ENCODE peak calls at places on chromosome 7, in four cellular contexts. T is A549, F is GM12878, Q is HepG2. Z is an unnamed sample.

GRCh38 chr7:118080947-118081346 is 103.0 kb upstream of the LSM8 start:
- DNase-seq in F (peak), T (peak), Q (no peak), Z (no peak)

GRCh38 chr7:133295484-133295883 is 42.6 kb downstream of the EXOC4 start:
- DNase-seq in T (no peak), Q (no peak), F (no peak), Z (no peak)

GRCh38 chr7:95472521-95473160 is 13.1 kb upstream of the ASB4 start:
- DNase-seq in Q (no peak), F (no peak), T (no peak), Z (no peak)

GRCh38 chr7:121369462-121369861 is 26.6 kb downstream of the FAM3C start:
- DNase-seq in F (peak), T (peak), Q (peak), Z (no peak)

GRCh38 chr7:122902751-122903495 is 16.7 kb upstream of the CADPS2 start:
- DNase-seq in Q (peak), T (peak), F (no peak), Z (peak)

GRCh38 chr7:106417273-106417902 is 132.6 kb upstream of the NAMPT start:
- DNase-seq in T (peak), F (no peak), Q (no peak), Z (no peak)

GRCh38 chr7:53326634-53327033 is 291.2 kb downstream of the POM121L12 start:
- DNase-seq in F (no peak), T (no peak), Q (no peak), Z (no peak)

GRCh38 chr7:12458520-12459131 is 55.0 kb upstream of the VWDE start:
- DNase-seq in Q (peak), F (no peak), T (peak), Z (peak)

GRCh38 chr7:4556868-4557620 is 125.1 kb upstream of the FOXK1 start:
- DNase-seq in F (no peak), T (no peak), Q (no peak), Z (no peak)

GRCh38 chr7:105673367-105674188 is 92.3 kb upstream of the EFCAB10 start:
- DNase-seq in Q (no peak), T (no peak), F (no peak), Z (no peak)

GRCh38 chr7:25002826-25003225 is 22.8 kb upstream of the OSBPL3 start:
- DNase-seq in F (no peak), Q (no peak), T (no peak), Z (no peak)

GRCh38 chr7:132066776-132067175 is 509.5 kb downstream of the PLXNA4 start:
- DNase-seq in Q (no peak), F (no peak), T (no peak), Z (no peak)

GRCh38 chr7:151137841-151138540 is 29.5 kb downstream of the GBX1 start:
- DNase-seq in F (no peak), T (no peak), Q (no peak), Z (peak)

GRCh38 chr7:131753620-131754222 is 197.3 kb upstream of the PODXL start:
- DNase-seq in F (no peak), T (peak), Q (peak), Z (peak)

GRCh38 chr7:12220321-12221046 is 9.4 kb downstream of the TMEM106B start:
- DNase-seq in T (no peak), Q (no peak), F (no peak), Z (no peak)

GRCh38 chr7:50868426-50869100 is 85.9 kb upstream of the GRB10 start:
- DNase-seq in T (peak), F (no peak), Q (no peak), Z (no peak)

GRCh38 chr7:97844036-97844435 is 28.2 kb downstream of the ASNS start:
- DNase-seq in Q (peak), T (peak), F (no peak), Z (peak)

GRCh38 chr7:143305423-143306070 is 10.4 kb upstream of the CLCN1 start:
- DNase-seq in F (no peak), T (peak), Q (peak), Z (peak)

GRCh38 chr7:88669913-88670312 is 89.6 kb upstream of the ZNF804B start:
- DNase-seq in F (no peak), Q (no peak), T (no peak), Z (no peak)

GRCh38 chr7:156842740-156843140 is 50.2 kb downstream of the LMBR1 start:
- DNase-seq in Q (no peak), T (no peak), F (no peak), Z (peak)

GRCh38 chr7:151868805-151869188 is 8.1 kb downstream of the PRKAG2 start:
- DNase-seq in T (no peak), F (no peak), Q (no peak), Z (no peak)

GRCh38 chr7:44149571-44150465 is 8.7 kb upstream of the MYL7 start:
- DNase-seq in F (no peak), Q (no peak), T (no peak), Z (peak)

GRCh38 chr7:73359306-73359705 is 31.3 kb downstream of the FKBP6 start:
- DNase-seq in T (no peak), F (no peak), Q (no peak), Z (no peak)

GRCh38 chr7:12765431-12766100 is 78.1 kb downstream of the ARL4A start:
- DNase-seq in T (no peak), Q (no peak), F (no peak), Z (no peak)

GRCh38 chr7:36795451-36796021 is 71.2 kb upstream of the AOAH start:
- DNase-seq in T (no peak), Q (peak), F (no peak), Z (no peak)

GRCh38 chr7:17095001-17095574 is 203.4 kb upstream of the AHR start:
- DNase-seq in F (no peak), T (peak), Q (no peak), Z (no peak)

GRCh38 chr7:89623018-89623672 is 531.1 kb upstream of the STEAP1 start:
- DNase-seq in T (peak), Q (peak), F (peak), Z (peak)

DNA sequence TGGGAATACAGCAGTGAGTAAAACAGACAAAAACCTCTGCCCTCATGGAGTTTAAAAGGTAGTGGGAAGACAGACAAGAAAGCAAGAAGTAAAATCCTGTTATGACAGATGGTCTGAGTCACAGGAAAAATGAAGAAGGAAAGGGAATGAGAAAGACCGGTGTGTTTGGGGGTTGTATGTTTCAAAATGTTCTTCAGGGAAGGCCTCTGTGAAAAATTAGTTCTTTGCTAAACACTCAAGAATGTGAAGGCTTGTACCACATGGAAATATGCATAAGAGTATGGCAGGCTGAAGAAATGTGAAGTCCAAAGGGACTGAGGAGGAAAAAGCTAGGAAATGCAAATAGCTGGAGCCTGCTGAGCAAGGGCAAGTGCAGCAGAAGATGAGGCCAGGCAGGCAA is 315.9 kb upstream of the SEMA3A start:
- DNase-seq in T (no peak), F (no peak), Q (no peak), Z (no peak)
- TF ChIP-seq PBX3 in T (no peak), F (no peak), Q (no peak), Z (no peak)

GRCh38 chr7:128022631-128023532 is 8.4 kb downstream of the LRRC4 start:
- DNase-seq in T (peak), Q (no peak), F (no peak), Z (peak)

GRCh38 chr7:128026551-128026950 is 4.7 kb downstream of the LRRC4 start:
- DNase-seq in Q (no peak), T (no peak), F (no peak), Z (peak)

GRCh38 chr7:128027485-128027980 is 3.7 kb downstream of the LRRC4 start:
- DNase-seq in Q (no peak), F (no peak), T (no peak), Z (no peak)

GRCh38 chr7:128024154-128024553 is 7.1 kb downstream of the LRRC4 start:
- DNase-seq in F (no peak), Q (no peak), T (no peak), Z (peak)

GRCh38 chr7:128025380-128025779 is 5.9 kb downstream of the LRRC4 start:
- DNase-seq in Q (no peak), T (no peak), F (no peak), Z (no peak)
- TF ChIP-seq PBX3 in Q (no peak), T (no peak), F (no peak), Z (no peak)

DNA sequence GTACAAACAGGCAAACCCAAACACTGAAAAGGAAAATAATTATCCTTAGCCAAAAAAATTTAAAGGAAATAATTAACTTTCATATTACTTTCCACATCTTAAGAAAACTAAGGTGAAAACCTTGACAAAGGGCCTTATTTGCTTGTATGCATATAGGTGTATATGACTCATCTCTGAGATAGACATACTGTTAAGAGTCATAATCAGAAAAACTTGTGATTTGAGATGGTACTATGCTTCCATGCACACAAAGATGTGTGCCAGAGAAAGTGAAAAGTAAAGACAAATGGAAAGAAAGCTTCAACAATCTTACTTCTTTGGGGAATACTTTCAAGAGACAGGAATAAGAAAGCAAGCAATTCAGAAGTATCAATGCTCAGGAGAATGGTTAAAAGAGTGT is 3.3 kb upstream of the CACNA2D1 start:
- DNase-seq in Q (no peak), T (no peak), F (no peak), Z (no peak)
- TF ChIP-seq PBX3 in Q (no peak), T (no peak), F (no peak), Z (no peak)

DNA sequence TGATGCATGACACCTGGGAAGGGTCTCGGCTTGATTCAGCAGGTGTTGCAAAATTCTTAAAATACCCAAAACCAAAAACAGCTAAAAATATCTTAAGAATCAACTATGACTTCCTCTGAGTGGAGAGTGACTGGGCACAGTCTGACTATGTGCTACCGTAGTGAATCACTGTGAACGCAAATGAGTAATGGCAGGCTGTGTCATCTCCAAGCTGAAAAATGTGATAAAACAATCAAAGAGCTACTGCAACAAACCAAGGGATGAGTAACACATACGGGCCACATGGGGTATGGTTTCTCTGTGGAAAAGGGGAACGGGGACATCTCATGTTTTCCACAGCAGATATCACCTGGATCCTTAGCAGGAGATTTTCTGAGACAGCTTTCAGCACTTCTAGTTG is 127.5 kb downstream of the ABCA13 start:
- DNase-seq in F (no peak), Q (no peak), T (peak), Z (no peak)
- TF ChIP-seq PBX3 in F (no peak), Q (no peak), T (no peak), Z (peak)

GRCh38 chr7:55019329-55019690 is 493 bp downstream of the EGFR start:
- DNase-seq in T (no peak), Q (no peak), F (no peak), Z (no peak)
- TF ChIP-seq PBX3 in T (no peak), Q (no peak), F (no peak), Z (no peak)

DNA sequence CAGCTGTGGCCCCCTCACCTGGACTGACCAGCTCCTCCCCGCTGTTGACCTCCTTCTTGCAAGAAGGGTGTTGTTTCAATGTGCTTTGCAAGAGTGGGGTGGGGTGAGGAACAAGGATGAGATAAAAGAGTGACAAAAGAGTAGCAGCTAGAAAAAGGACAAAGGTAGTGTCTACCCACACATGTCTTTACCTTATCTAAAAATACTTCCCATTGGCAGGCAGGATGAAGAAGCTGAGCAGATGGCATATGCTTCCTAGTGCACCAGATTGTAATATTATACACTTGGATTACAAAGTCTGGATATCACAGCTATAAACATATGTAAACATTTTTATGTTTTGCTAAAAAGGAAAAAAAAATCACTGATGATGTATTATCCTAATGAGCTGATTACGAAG is 34.5 kb downstream of the CHN2 start:
- DNase-seq in F (no peak), T (no peak), Q (no peak), Z (no peak)
- TF ChIP-seq PBX3 in F (no peak), T (no peak), Q (no peak), Z (no peak)

Z was measured in SK-N-SH.